ENCODE peak calls at places on chromosomes 2 and 18, in seven cellular contexts. One of them, this sample, is unnamed. For H3K9me2 and H3K79me2, the result is how much of the 10 kb centered on the place peaks cover.

GRCh38 chr2:160372010-160372356 is 121.6 kb downstream of the RBMS1 start:
- DNase-seq in HCT116: no peak
- DNase-seq in GM23248: no peak
- DNase-seq in PC-9: no peak
- DNase-seq in OCI-LY7: no peak
- DNase-seq in GM23338: no peak
- DNase-seq in PC-3: no peak
- DNase-seq in this sample: no peak

GRCh38 chr18:51890762-51891161 is 449.2 kb upstream of the DCC start:
- DNase-seq in HCT116: no peak
- DNase-seq in GM23248: peak
- DNase-seq in PC-9: peak
- DNase-seq in OCI-LY7: no peak
- DNase-seq in GM23338: no peak
- DNase-seq in PC-3: peak
- DNase-seq in this sample: peak

GRCh38 chr18:3624818-3625716 is 175.1 kb downstream of the TGIF1 start:
- DNase-seq in HCT116: peak
- DNase-seq in GM23248: peak
- DNase-seq in PC-9: peak
- DNase-seq in OCI-LY7: no peak
- DNase-seq in GM23338: peak
- DNase-seq in PC-3: peak
- DNase-seq in this sample: peak

GRCh38 chr18:46448347-46448746 is 208.7 kb downstream of the LOXHD1 start:
- DNase-seq in HCT116: no peak
- DNase-seq in GM23248: no peak
- DNase-seq in PC-9: no peak
- DNase-seq in OCI-LY7: no peak
- DNase-seq in GM23338: peak
- DNase-seq in PC-3: no peak
- DNase-seq in this sample: no peak

GRCh38 chr2:54404270-54404669 is 51.9 kb upstream of the SPTBN1 start:
- DNase-seq in HCT116: no peak
- DNase-seq in GM23248: no peak
- DNase-seq in PC-9: no peak
- DNase-seq in OCI-LY7: peak
- DNase-seq in GM23338: no peak
- DNase-seq in PC-3: no peak
- DNase-seq in this sample: no peak

GRCh38 chr2:96912356-96913116 is 42.7 kb upstream of the SEMA4C start:
- DNase-seq in HCT116: no peak
- DNase-seq in GM23248: no peak
- DNase-seq in PC-9: no peak
- DNase-seq in OCI-LY7: no peak
- DNase-seq in GM23338: no peak
- DNase-seq in PC-3: no peak
- DNase-seq in this sample: no peak

GRCh38 chr2:18977409-18977808 is 381.0 kb downstream of the OSR1 start:
- DNase-seq in HCT116: no peak
- DNase-seq in GM23248: no peak
- DNase-seq in PC-9: no peak
- DNase-seq in OCI-LY7: no peak
- DNase-seq in GM23338: no peak
- DNase-seq in PC-3: no peak
- DNase-seq in this sample: no peak

GRCh38 chr2:72041638-72042111 is 106.0 kb downstream of the CYP26B1 start:
- DNase-seq in HCT116: no peak
- DNase-seq in GM23248: no peak
- DNase-seq in PC-9: no peak
- DNase-seq in OCI-LY7: no peak
- DNase-seq in GM23338: no peak
- DNase-seq in PC-3: no peak
- DNase-seq in this sample: no peak

GRCh38 chr2:147204102-147204501 is 640.7 kb upstream of the ACVR2A start:
- DNase-seq in HCT116: no peak
- DNase-seq in GM23248: peak
- DNase-seq in PC-9: peak
- DNase-seq in OCI-LY7: no peak
- DNase-seq in GM23338: no peak
- DNase-seq in PC-3: peak
- DNase-seq in this sample: no peak

GRCh38 chr2:176637497-176638166 is 368.4 kb downstream of the MTX2 start:
- DNase-seq in HCT116: no peak
- DNase-seq in GM23248: peak
- DNase-seq in PC-9: no peak
- DNase-seq in OCI-LY7: no peak
- DNase-seq in GM23338: peak
- DNase-seq in PC-3: peak
- DNase-seq in this sample: peak

GRCh38 chr2:234457421-234457820 is 39.5 kb downstream of the ARL4C start:
- DNase-seq in HCT116: no peak
- DNase-seq in GM23248: peak
- DNase-seq in PC-9: peak
- DNase-seq in OCI-LY7: no peak
- DNase-seq in GM23338: no peak
- DNase-seq in PC-3: peak
- DNase-seq in this sample: no peak
- H3K9me2 ChIP-seq in HCT116: under half
- H3K9me2 ChIP-seq in GM23248: under half
- H3K9me2 ChIP-seq in PC-9: under half
- H3K9me2 ChIP-seq in OCI-LY7: under half
- H3K9me2 ChIP-seq in GM23338: under half
- H3K9me2 ChIP-seq in PC-3: under half
- H3K9me2 ChIP-seq in this sample: under half

DNA sequence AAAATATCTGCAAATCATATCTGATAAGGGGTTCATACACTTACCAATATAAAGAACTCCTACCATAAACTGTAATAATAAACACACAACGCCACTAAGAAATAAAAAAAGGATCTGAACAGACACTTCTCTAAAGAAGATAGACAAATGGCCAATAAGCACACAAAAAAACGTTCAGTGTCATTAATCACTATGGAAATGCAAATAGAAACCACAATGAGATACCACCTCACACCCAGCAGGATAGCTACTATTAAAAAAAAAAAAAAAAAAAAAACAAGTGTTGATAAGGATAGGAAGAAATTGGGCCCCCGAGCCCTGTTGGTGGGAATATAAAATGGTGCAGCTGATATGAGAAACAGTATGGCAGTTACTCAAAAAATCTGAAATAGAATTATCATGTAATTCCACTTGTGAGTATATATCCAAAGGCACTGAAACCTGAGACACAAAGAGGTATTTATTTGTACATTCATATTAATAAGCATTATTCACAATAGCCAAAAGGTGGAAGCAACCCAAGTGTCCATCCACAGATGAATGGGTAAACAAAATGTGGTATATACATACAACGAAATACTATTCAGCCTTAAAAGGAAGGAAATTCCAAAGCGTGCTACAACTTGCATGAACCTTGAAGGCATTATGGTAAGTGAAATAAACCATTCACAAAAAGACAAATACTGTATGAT is 18.0 kb downstream of the REV1 start:
- DNase-seq in HCT116: no peak
- DNase-seq in GM23248: no peak
- DNase-seq in PC-9: no peak
- DNase-seq in OCI-LY7: no peak
- DNase-seq in GM23338: no peak
- DNase-seq in PC-3: peak
- DNase-seq in this sample: no peak
- H3K79me2 ChIP-seq in HCT116: half or more
- H3K79me2 ChIP-seq in GM23248: half or more
- H3K79me2 ChIP-seq in PC-9: half or more
- H3K79me2 ChIP-seq in OCI-LY7: half or more
- H3K79me2 ChIP-seq in GM23338: half or more
- H3K79me2 ChIP-seq in PC-3: half or more
- H3K79me2 ChIP-seq in this sample: half or more

DNA sequence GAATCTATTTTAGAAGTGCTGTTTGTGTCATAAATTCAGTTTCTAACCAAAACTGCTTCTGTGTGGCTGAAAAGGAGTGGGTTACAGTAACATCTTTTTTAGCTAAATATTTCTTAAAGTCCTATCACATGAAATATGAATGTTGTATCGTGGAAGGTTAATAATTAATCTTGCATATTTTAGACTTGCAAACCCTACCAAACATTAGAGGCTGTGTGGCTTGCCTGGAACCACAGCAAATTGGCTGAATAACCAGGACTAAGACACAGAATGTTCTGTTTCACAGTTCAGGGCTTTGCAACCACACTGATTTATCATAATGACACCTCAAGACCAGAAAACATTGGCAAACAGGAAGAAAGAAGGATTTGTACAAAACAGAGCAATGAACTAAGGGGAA is 208.9 kb upstream of the CNTNAP5 start:
- DNase-seq in HCT116: no peak
- DNase-seq in GM23248: no peak
- DNase-seq in PC-9: no peak
- DNase-seq in OCI-LY7: no peak
- DNase-seq in GM23338: no peak
- DNase-seq in PC-3: no peak
- DNase-seq in this sample: no peak
- H3K9me2 ChIP-seq in HCT116: under half
- H3K9me2 ChIP-seq in GM23248: under half
- H3K9me2 ChIP-seq in PC-9: under half
- H3K9me2 ChIP-seq in OCI-LY7: under half
- H3K9me2 ChIP-seq in GM23338: under half
- H3K9me2 ChIP-seq in PC-3: under half
- H3K9me2 ChIP-seq in this sample: under half

GRCh38 chr2:37653805-37654378 is 17.6 kb downstream of the CDC42EP3 start:
- DNase-seq in HCT116: no peak
- DNase-seq in GM23248: no peak
- DNase-seq in PC-9: no peak
- DNase-seq in OCI-LY7: peak
- DNase-seq in GM23338: no peak
- DNase-seq in PC-3: no peak
- DNase-seq in this sample: no peak
- H3K79me2 ChIP-seq in HCT116: half or more
- H3K79me2 ChIP-seq in GM23248: half or more
- H3K79me2 ChIP-seq in PC-9: half or more
- H3K79me2 ChIP-seq in OCI-LY7: under half
- H3K79me2 ChIP-seq in GM23338: half or more
- H3K79me2 ChIP-seq in PC-3: half or more
- H3K79me2 ChIP-seq in this sample: half or more

GRCh38 chr2:3709225-3709624 is 5.8 kb downstream of the DCDC2C start:
- DNase-seq in HCT116: no peak
- DNase-seq in GM23248: no peak
- DNase-seq in PC-9: no peak
- DNase-seq in OCI-LY7: no peak
- DNase-seq in GM23338: no peak
- DNase-seq in PC-3: no peak
- DNase-seq in this sample: no peak

GRCh38 chr2:3718679-3719078 is 15.3 kb downstream of the DCDC2C start:
- DNase-seq in HCT116: no peak
- DNase-seq in GM23248: no peak
- DNase-seq in PC-9: no peak
- DNase-seq in OCI-LY7: no peak
- DNase-seq in GM23338: no peak
- DNase-seq in PC-3: no peak
- DNase-seq in this sample: no peak

GRCh38 chr2:3712424-3712823 is 9.0 kb downstream of the DCDC2C start:
- DNase-seq in HCT116: no peak
- DNase-seq in GM23248: no peak
- DNase-seq in PC-9: no peak
- DNase-seq in OCI-LY7: no peak
- DNase-seq in GM23338: no peak
- DNase-seq in PC-3: no peak
- DNase-seq in this sample: no peak

GRCh38 chr2:3708576-3708975 is 5.2 kb downstream of the DCDC2C start:
- DNase-seq in HCT116: no peak
- DNase-seq in GM23248: no peak
- DNase-seq in PC-9: no peak
- DNase-seq in OCI-LY7: no peak
- DNase-seq in GM23338: no peak
- DNase-seq in PC-3: no peak
- DNase-seq in this sample: no peak

DNA sequence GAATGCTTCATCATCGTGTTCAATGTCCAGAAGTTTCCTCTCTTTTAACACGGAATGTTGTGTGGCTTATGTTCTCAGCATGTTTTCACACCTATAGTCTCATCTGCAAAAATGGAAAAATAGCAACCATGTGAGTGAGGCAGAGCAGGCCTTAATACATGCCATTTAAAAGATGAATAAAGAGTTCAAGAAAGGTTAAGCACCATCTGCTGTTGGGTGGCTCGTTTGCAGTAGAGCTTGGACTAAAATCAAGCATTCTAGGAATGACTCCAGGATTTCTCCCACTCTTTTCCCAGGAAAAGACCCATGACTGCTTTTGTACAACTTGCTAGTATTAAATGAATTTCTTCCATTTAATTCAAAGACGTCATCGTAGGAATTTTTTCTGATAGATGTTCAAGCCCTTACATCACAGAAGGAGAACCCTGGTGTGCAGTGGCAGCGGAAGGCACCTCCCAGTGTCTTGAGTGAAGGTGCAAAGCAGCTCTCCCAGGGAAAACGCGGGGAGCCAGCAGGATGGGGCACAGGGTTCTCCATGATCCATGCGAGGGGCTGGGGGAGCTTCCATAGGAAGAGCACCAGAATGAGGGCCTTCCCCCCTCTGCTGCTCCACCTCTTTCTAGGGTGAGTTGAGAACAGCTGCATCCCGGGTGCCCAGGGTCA is 9.6 kb downstream of the DCDC2C start:
- DNase-seq in HCT116: no peak
- DNase-seq in GM23248: peak
- DNase-seq in PC-9: no peak
- DNase-seq in OCI-LY7: no peak
- DNase-seq in GM23338: no peak
- DNase-seq in PC-3: no peak
- DNase-seq in this sample: no peak
- H3K9me2 ChIP-seq in HCT116: under half
- H3K9me2 ChIP-seq in GM23248: under half
- H3K9me2 ChIP-seq in PC-9: under half
- H3K9me2 ChIP-seq in OCI-LY7: under half
- H3K9me2 ChIP-seq in GM23338: under half
- H3K9me2 ChIP-seq in PC-3: under half
- H3K9me2 ChIP-seq in this sample: under half

DNA sequence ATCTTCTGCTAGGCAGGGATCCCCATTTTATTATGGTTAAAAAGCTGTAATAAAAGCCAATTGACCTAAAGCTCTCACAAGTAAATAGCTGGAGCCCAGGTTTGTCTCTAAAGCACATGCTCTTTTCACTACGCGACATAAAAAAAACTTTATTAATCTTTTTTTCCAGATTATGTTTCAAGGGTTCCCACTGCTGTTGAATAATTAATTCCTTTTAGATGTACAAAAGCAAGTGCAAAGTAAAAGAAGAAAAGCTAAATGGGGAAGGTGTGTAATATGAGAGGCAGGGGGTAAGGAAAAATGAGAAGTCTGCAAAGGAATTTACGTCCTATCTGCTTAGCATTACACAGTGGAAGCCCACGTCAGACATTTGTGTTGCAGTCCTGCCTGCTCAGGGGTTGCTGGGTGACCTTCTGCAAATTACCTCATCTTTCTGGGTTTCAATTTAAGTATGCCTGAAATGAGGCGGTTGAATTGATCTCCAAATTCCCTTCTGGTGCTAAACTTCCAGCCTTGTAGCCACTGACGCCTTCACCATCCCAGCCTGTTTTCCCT is 768 bp upstream of the NABP1 start:
- DNase-seq in HCT116: no peak
- DNase-seq in GM23248: peak
- DNase-seq in PC-9: peak
- DNase-seq in OCI-LY7: peak
- DNase-seq in GM23338: peak
- DNase-seq in PC-3: peak
- DNase-seq in this sample: peak
- H3K79me2 ChIP-seq in HCT116: under half
- H3K79me2 ChIP-seq in GM23248: under half
- H3K79me2 ChIP-seq in PC-9: under half
- H3K79me2 ChIP-seq in OCI-LY7: under half
- H3K79me2 ChIP-seq in GM23338: under half
- H3K79me2 ChIP-seq in PC-3: under half
- H3K79me2 ChIP-seq in this sample: under half

This sample was measured in hepatocyte.